ENCODE peak calls at places on chromosomes 6 and 20, in five cellular contexts. D is mammary epithelial cell, X is hepatocyte, H is GM23248, Y is A673. K is an unnamed sample.

GRCh38 chr20:47865912-47866311 is 80.6 kb upstream of the SULF2 start:
- DNase-seq in H (no peak), X (no peak), Y (no peak), D (no peak), K (no peak)

GRCh38 chr6:170152111-170152926 is 138.6 kb downstream of the DLL1 start:
- DNase-seq in D (no peak), X (no peak), H (no peak), Y (no peak), K (no peak)

GRCh38 chr20:11891081-11891826 is 26.4 kb upstream of the BTBD3 start:
- DNase-seq in D (peak), Y (peak), H (peak), X (peak), K (peak)

GRCh38 chr20:41029150-41029872 is 689 bp downstream of the TOP1 start:
- DNase-seq in Y (peak), H (peak), X (peak), D (no peak), K (no peak)

GRCh38 chr6:108862479-108863191 is 14.4 kb downstream of the ARMC2 start:
- DNase-seq in Y (no peak), H (no peak), D (no peak), X (no peak), K (no peak)

GRCh38 chr6:25660512-25660911 is 8.5 kb downstream of the SCGN start:
- DNase-seq in Y (peak), X (peak), H (peak), D (peak), K (no peak)

GRCh38 chr6:27867941-27868705 is 44.1 kb downstream of the OR2B2 start:
- DNase-seq in X (no peak), H (no peak), D (no peak), Y (peak), K (no peak)

GRCh38 chr20:528923-529594 is 14.5 kb downstream of the CSNK2A1 start:
- DNase-seq in H (peak), D (peak), X (no peak), Y (no peak), K (no peak)

GRCh38 chr6:56226946-56227879 is 20.2 kb downstream of the COL21A1 start:
- DNase-seq in D (no peak), X (no peak), H (peak), Y (peak), K (no peak)

GRCh38 chr20:10696650-10697049 is 22.9 kb upstream of the JAG1 start:
- DNase-seq in X (no peak), H (no peak), Y (peak), D (no peak), K (no peak)

GRCh38 chr6:131937703-131938631 is 13.2 kb downstream of the CCN2 start:
- DNase-seq in D (no peak), H (peak), X (no peak), Y (peak), K (no peak)

GRCh38 chr6:26124550-26125014 is 37.4 kb downstream of the HFE start:
- DNase-seq in D (no peak), H (peak), X (no peak), Y (no peak), K (peak)

GRCh38 chr6:56278186-56278585 is 30.8 kb upstream of the COL21A1 start:
- DNase-seq in X (peak), H (no peak), D (no peak), Y (peak), K (no peak)

GRCh38 chr6:13487122-13488014 is at the start of gene GFOD1:
- DNase-seq in H (peak), X (peak), Y (peak), D (peak), K (peak)

GRCh38 chr6:34204693-34205092 is 32.0 kb upstream of the HMGA1 start:
- DNase-seq in D (no peak), X (no peak), H (no peak), Y (no peak), K (no peak)

GRCh38 chr6:49506569-49507111 is 6.9 kb downstream of the GLYATL3 start:
- DNase-seq in H (no peak), D (no peak), X (peak), Y (no peak), K (no peak)

GRCh38 chr6:44043479-44044153 is 83.6 kb downstream of the MRPL14 start:
- DNase-seq in X (no peak), D (no peak), Y (no peak), H (no peak), K (no peak)

GRCh38 chr20:59933296-59933848 is at the start of gene SYCP2:
- DNase-seq in D (peak), H (peak), Y (no peak), X (peak), K (no peak)

GRCh38 chr20:23773579-23773978 is 22.8 kb upstream of the CST1 start:
- DNase-seq in H (no peak), X (no peak), Y (no peak), D (no peak), K (no peak)

GRCh38 chr20:5735845-5736530 is 14.2 kb upstream of the SHLD1 start:
- DNase-seq in H (no peak), D (no peak), X (no peak), Y (peak), K (no peak)

GRCh38 chr20:34112600-34113061 is 588 bp upstream of the EIF2S2 start:
- DNase-seq in D (no peak), X (no peak), H (peak), Y (peak), K (peak)

GRCh38 chr6:137975058-137975940 is 108.2 kb downstream of the TNFAIP3 start:
- DNase-seq in D (no peak), Y (peak), X (peak), H (peak), K (peak)

GRCh38 chr6:164099535-164099982 is 685.0 kb downstream of the QKI start:
- DNase-seq in H (no peak), Y (no peak), D (no peak), X (no peak), K (no peak)

GRCh38 chr6:25570608-25571007 is 81.4 kb upstream of the SCGN start:
- DNase-seq in D (no peak), H (no peak), Y (peak), X (no peak), K (no peak)

GRCh38 chr20:1505361-1505760 is 14.1 kb upstream of the SIRPB2 start:
- DNase-seq in X (no peak), D (peak), Y (no peak), H (peak), K (no peak)

GRCh38 chr6:14584450-14584849 is 466.9 kb downstream of the CD83 start:
- DNase-seq in H (peak), D (no peak), X (peak), Y (no peak), K (no peak)

GRCh38 chr20:24166412-24166811 is 177.8 kb upstream of the GGTLC1 start:
- DNase-seq in X (no peak), Y (no peak), D (no peak), H (no peak), K (no peak)

GRCh38 chr20:4809707-4810106 is 88.0 kb downstream of the PRND start:
- DNase-seq in X (no peak), H (no peak), Y (no peak), D (no peak), K (no peak)

GRCh38 chr6:109318328-109318876 is 63.9 kb downstream of the CD164 start:
- DNase-seq in X (peak), D (no peak), H (no peak), Y (no peak), K (no peak)

GRCh38 chr20:6908673-6909072 is 141.2 kb downstream of the BMP2 start:
- DNase-seq in Y (no peak), D (peak), X (no peak), H (no peak), K (no peak)

GRCh38 chr6:37209461-37210205 is 39.7 kb downstream of the PIM1 start:
- DNase-seq in Y (no peak), H (no peak), X (no peak), D (no peak), K (no peak)

GRCh38 chr6:42860481-42860880 is 18.9 kb upstream of the RPL7L1 start:
- DNase-seq in D (no peak), H (no peak), X (no peak), Y (no peak), K (no peak)

GRCh38 chr20:2696646-2697045 is 4.1 kb downstream of the EBF4 start:
- DNase-seq in D (no peak), X (no peak), Y (no peak), H (no peak), K (no peak)

GRCh38 chr6:29728173-29728879 is 5.1 kb downstream of the HLA-F start:
- DNase-seq in X (no peak), Y (no peak), D (no peak), H (no peak), K (no peak)

GRCh38 chr6:29731281-29731680 is 8.0 kb downstream of the HLA-F start:
- DNase-seq in D (no peak), Y (no peak), X (no peak), H (no peak), K (no peak)

GRCh38 chr6:29730575-29731126 is 7.4 kb downstream of the HLA-F start:
- DNase-seq in D (no peak), H (no peak), X (no peak), Y (no peak), K (no peak)

GRCh38 chr6:29727637-29728036 is 4.4 kb downstream of the HLA-F start:
- DNase-seq in D (no peak), H (no peak), X (no peak), Y (no peak), K (no peak)

GRCh38 chr6:29729774-29730328 is 6.6 kb downstream of the HLA-F start:
- DNase-seq in X (no peak), D (no peak), H (no peak), Y (no peak), K (no peak)
- TF ChIP-seq EZH2 in X (no peak), D (no peak), H (no peak), Y (no peak), K (no peak)

DNA sequence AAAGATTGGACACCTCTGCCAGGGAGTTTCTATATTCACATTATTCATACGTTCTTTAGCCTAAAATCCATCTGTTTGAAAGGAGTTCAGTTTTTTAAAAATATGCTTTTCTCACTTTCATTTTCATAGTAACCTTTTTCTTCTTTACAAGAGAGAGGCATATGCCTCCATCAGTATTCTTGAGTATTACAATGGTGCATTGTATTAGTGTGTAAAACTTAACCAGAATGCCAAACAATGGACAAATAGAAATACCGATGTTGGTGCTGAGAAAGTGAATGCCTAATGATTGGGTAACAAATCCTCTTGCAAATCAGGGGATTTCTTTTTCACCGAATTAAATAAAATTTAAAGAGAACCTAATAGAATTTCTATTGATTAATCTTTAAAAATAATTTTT is 163.2 kb upstream of the LAMA2 start:
- DNase-seq in D (peak), H (no peak), X (no peak), Y (no peak), K (peak)
- TF ChIP-seq EZH2 in D (no peak), H (no peak), X (no peak), Y (no peak), K (no peak)

DNA sequence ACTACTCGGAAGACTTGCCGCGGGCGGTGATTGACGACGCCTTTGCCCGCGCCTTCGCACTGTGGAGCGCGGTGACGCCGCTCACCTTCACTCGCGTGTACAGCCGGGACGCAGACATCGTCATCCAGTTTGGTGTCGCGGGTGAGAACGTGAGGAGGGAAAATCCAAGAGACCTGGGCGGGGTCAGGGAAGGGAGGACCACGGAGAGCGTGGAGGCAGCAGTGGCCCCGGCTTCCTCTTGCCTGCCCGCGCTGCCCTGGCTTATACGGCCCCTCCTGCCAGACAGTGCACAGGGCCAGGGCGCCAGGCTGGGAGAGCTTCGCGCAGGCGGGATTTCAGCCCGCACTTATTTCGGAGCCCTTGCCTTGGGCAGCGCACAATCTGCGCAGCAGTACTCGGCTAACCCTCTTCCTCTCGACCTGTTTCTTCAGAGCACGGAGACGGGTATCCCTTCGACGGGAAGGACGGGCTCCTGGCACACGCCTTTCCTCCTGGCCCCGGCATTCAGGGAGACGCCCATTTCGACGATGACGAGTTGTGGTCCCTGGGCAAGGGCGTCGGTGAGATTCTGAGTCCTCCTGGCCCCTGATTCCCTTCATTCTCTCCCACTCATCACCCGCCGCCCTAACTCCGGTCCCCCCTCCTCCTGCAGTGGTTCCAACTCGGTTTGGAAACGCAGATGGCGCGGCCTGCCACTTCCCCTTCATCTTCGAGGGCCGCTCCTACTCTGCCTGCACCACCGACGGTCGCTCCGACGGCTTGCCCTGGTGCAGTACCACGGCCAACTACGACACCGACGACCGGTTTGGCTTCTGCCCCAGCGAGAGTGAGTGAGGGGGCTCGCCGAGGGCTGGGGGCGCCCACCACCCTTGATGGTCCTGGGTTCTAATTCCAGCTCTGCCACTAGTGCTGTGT is 2.0 kb downstream of the MMP9 start:
- DNase-seq in X (no peak), H (peak), D (no peak), Y (no peak), K (no peak)
- TF ChIP-seq EZH2 in X (no peak), H (peak), D (peak), Y (no peak), K (no peak)

GRCh38 chr20:61170921-61171320 is 81.1 kb upstream of the CDH4 start:
- DNase-seq in Y (no peak), X (no peak), H (no peak), D (no peak), K (no peak)
- TF ChIP-seq EZH2 in Y (no peak), X (no peak), H (no peak), D (no peak), K (no peak)

GRCh38 chr6:117270121-117270959 is 5.0 kb downstream of the VGLL2 start:
- DNase-seq in D (peak), X (peak), H (no peak), Y (peak), K (no peak)
- TF ChIP-seq EZH2 in D (peak), X (peak), H (no peak), Y (peak), K (no peak)

DNA sequence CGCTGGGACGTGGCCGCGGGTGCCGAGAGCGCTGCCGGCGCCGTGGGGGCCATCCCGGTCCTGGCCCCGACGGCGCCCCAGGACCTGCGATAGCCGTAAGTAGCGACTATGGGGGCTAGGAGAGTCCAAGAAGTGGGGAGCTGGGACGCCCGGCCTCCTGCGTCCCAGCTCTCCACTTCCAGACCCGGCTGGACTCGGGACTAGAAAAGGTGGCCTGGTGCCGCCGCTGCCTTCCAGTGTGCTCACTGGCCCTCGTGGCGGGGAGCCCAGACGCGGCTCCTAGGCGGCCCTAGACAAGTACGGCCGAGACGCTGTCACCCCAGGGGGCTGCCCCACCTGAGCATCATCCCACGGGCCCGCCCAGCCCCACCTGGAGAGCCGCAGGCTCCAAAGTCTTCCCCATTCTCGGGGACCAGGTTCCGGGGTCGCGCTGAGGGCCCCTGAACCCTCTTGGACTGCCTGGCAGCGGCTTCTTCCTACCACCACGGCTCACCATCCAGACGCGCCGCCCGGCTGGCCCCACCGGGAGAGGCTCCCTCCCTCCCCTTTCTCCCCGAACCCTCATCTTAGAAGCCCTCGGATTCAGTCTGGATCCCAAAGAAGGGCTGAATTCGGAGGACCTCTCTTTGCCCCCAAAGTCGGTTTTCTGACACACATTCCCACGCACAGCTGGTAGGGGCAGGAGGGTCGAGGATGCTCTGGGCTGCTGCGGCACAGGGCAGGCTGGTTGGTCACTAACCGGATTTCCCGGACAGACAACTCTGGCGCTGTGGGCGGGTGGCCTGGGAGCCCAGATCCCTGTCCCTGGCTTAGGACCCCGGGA is 878 bp upstream of the MDFI start:
- DNase-seq in D (peak), X (peak), H (no peak), Y (no peak), K (no peak)
- TF ChIP-seq EZH2 in D (no peak), X (no peak), H (no peak), Y (no peak), K (no peak)